ENCODE peak calls at places on chromosomes 12 and 14, in four cellular contexts. L, Q, G and X are unnamed samples.

GRCh38 chr12:2011641-2012607 is 7.7 kb upstream of the DCP1B start:
- DNase-seq in L (no peak), Q (no peak), G (no peak), X (no peak)

GRCh38 chr14:88421286-88421685 is 35.8 kb downstream of the SPATA7 start:
- DNase-seq in L (no peak), Q (no peak), G (peak), X (peak)

GRCh38 chr14:51331651-51332367 is 91.8 kb downstream of the TMX1 start:
- DNase-seq in L (no peak), Q (no peak), G (no peak), X (peak)

GRCh38 chr14:26820101-26820500 is 222.3 kb upstream of the NOVA1 start:
- DNase-seq in L (no peak), Q (no peak), G (peak), X (peak)

GRCh38 chr12:132078190-132078589 is 65.9 kb downstream of the DDX51 start:
- DNase-seq in L (peak), Q (peak), G (peak), X (peak)

GRCh38 chr12:99680276-99680675 is 32.7 kb downstream of the GARIN6 start:
- DNase-seq in L (no peak), Q (no peak), G (no peak), X (no peak)

GRCh38 chr14:73833530-73834257 is 17.9 kb upstream of the PTGR2 start:
- DNase-seq in L (no peak), Q (no peak), G (peak), X (peak)

GRCh38 chr14:47149326-47149725 is 497.7 kb upstream of the RPL10L start:
- DNase-seq in L (no peak), Q (no peak), G (no peak), X (no peak)

GRCh38 chr14:75401356-75401755 is 26.5 kb upstream of the JDP2 start:
- DNase-seq in L (no peak), Q (peak), G (peak), X (no peak)

DNA sequence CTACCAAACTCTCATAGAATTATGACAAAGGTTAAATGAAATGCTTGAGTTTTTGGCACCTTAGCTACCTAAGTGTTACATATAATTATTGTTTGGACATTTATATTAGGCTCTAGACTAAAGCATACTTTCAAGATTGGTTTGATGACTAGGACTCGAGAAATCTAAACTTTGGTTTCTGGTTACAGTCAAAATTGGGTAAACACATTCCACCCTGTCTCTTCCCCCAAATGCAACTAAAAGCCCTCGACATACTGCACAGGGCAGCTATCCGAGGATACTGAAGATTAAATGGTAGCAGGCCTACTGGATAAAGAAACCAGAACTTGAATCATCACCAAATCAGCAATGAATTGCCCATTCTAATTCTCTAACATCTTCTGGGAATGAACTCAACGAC is 369.1 kb downstream of the PRKD1 start:
- DNase-seq in L (peak), Q (no peak), G (no peak), X (peak)
- TF ChIP-seq CTCF in L (no peak), Q (no peak), G (no peak), X (no peak)

GRCh38 chr12:128947199-128947598 is 93.9 kb downstream of the GLT1D1 start:
- DNase-seq in L (no peak), Q (peak), G (no peak), X (no peak)

GRCh38 chr12:128956755-128957154 is 103.5 kb downstream of the GLT1D1 start:
- DNase-seq in L (no peak), Q (no peak), G (no peak), X (no peak)

GRCh38 chr12:128951448-128951847 is 98.2 kb downstream of the GLT1D1 start:
- DNase-seq in L (no peak), Q (no peak), G (no peak), X (no peak)
- TF ChIP-seq CTCF in L (no peak), Q (no peak), G (no peak), X (no peak)

DNA sequence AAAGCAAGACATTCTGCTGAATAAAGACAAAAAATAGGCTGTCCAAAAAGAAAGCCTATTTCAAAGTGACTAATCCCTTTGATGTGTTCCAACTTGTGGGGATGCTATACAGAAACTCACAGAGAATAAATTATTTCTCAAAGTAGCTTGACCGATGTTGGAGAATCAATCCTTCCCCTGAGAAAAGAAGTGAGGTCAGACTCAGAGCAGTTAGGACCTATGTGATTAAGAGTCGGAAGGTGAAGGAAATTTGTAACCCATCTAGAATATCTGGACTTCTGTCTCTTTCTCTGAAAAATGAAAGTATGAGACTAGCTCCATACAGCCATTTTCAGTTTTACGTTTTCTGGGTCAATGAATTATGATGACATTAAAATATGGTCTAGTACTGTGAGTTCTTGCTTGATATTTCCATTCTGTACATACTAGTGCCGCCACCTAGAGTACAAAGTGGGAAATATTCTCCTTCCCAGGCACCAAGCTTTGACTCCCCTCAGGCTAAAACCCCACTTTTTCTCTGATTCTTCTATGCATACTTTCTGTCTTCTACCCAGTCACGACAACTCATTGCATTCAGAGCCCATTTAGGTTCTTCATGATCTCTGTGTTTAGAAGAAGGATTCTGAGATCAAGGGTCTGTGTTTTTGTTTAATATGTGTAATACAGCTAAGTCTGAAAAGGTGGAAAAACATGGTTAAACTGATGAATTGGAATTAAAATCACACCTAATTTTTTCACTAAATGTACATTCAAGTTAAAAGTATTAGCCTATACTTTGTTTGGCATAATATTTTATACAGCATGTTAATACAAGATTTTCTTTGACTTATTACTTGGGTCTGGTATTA is 6.9 kb upstream of the NTS start:
- DNase-seq in L (peak), Q (no peak), G (peak), X (peak)
- TF ChIP-seq CTCF in L (peak), Q (peak), G (peak), X (peak)

DNA sequence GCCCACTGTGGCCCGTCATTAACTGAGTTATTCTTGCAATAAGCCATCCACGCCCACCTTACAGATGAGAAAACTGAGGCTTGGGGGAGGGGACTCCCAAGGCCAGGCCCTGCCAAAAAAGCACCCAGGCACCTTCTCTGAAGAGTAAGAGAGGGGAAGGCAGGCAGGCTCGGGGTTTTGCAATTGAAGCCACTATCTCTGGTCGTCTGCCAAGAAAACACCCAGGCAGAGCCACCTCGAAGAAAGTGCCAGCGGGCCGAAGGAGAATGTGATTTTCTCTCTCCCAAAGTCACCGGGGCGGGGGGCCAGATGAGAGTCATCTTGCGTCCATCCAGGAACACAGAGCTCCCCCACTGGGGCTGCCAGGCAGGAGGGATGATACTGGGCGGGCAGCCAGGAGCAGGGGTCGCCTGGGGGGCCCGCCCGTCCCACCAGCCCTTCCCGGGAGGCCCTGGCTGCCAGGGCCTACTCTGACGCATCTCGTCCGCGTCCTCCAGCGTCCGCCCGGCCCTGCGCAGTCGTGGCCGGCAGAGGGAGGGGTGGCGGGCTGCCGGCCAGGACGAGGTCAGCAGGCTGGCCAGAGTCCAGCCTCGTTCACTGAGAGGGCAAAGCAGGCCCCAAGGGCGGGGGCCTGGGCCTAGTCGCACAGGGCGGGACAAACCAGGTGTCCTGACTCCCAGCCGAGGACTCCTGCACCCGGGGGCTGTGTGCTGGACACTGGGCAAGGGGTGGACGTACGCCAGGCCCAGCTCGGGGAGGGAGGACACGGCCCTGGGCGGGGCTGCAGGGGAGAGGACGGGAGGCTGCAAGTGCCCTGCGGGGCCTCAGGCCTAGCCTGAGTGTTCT is 74.4 kb downstream of the RFLNA start:
- DNase-seq in L (no peak), Q (peak), G (peak), X (peak)
- TF ChIP-seq CTCF in L (no peak), Q (no peak), G (no peak), X (peak)